ENCODE peak calls at places on chromosomes 16 and 17, in six cellular contexts. One of them, this sample, is unnamed.

GRCh38 chr16:73020409-73020884 is 27.5 kb downstream of the ZFHX3 start:
- DNase-seq in PC-3: peak; percentile 94
- DNase-seq in HFFc6: peak; percentile 82
- DNase-seq in brain microvascular endothelial cell: peak; percentile 96
- DNase-seq in dorsolateral prefrontal cortex: no peak
- DNase-seq in heart right ventricle: peak; percentile 72
- DNase-seq in this sample: no peak

GRCh38 chr16:50458694-50459271 is 89.4 kb upstream of the NKD1 start:
- DNase-seq in PC-3: no peak
- DNase-seq in HFFc6: no peak
- DNase-seq in brain microvascular endothelial cell: no peak
- DNase-seq in dorsolateral prefrontal cortex: no peak
- DNase-seq in heart right ventricle: no peak
- DNase-seq in this sample: no peak

GRCh38 chr17:12627776-12628491 is 37.8 kb upstream of the MYOCD start:
- DNase-seq in PC-3: no peak
- DNase-seq in HFFc6: peak; percentile 71
- DNase-seq in brain microvascular endothelial cell: peak; percentile 86
- DNase-seq in dorsolateral prefrontal cortex: no peak
- DNase-seq in heart right ventricle: no peak
- DNase-seq in this sample: no peak

GRCh38 chr17:66580178-66580577 is 254.7 kb upstream of the CACNG5 start:
- DNase-seq in PC-3: no peak
- DNase-seq in HFFc6: peak; percentile 52
- DNase-seq in brain microvascular endothelial cell: peak; percentile 47
- DNase-seq in dorsolateral prefrontal cortex: no peak
- DNase-seq in heart right ventricle: peak; percentile 29
- DNase-seq in this sample: no peak

GRCh38 chr17:57949649-57950048 is 5.6 kb downstream of the CUEDC1 start:
- DNase-seq in PC-3: peak; percentile 60
- DNase-seq in HFFc6: peak; percentile 10
- DNase-seq in brain microvascular endothelial cell: no peak
- DNase-seq in dorsolateral prefrontal cortex: no peak
- DNase-seq in heart right ventricle: no peak
- DNase-seq in this sample: no peak

GRCh38 chr17:72604518-72604917 is 483.7 kb downstream of the SOX9 start:
- DNase-seq in PC-3: no peak
- DNase-seq in HFFc6: no peak
- DNase-seq in brain microvascular endothelial cell: no peak
- DNase-seq in dorsolateral prefrontal cortex: no peak
- DNase-seq in heart right ventricle: no peak
- DNase-seq in this sample: no peak

GRCh38 chr16:63890072-63890471 is 1231.8 kb downstream of the CDH11 start:
- DNase-seq in PC-3: peak; percentile 33
- DNase-seq in HFFc6: no peak
- DNase-seq in brain microvascular endothelial cell: peak; percentile 24
- DNase-seq in dorsolateral prefrontal cortex: no peak
- DNase-seq in heart right ventricle: no peak
- DNase-seq in this sample: no peak

GRCh38 chr16:49158029-49158642 is 123.5 kb downstream of the CBLN1 start:
- DNase-seq in PC-3: peak; percentile 45
- DNase-seq in HFFc6: no peak
- DNase-seq in brain microvascular endothelial cell: no peak
- DNase-seq in dorsolateral prefrontal cortex: no peak
- DNase-seq in heart right ventricle: no peak
- DNase-seq in this sample: no peak

GRCh38 chr17:80034977-80035686 is 540 bp downstream of the TBC1D16 start:
- DNase-seq in PC-3: peak; percentile 31
- DNase-seq in HFFc6: peak; percentile 25
- DNase-seq in brain microvascular endothelial cell: peak; percentile 20
- DNase-seq in dorsolateral prefrontal cortex: peak; percentile 61
- DNase-seq in heart right ventricle: peak; percentile 35
- DNase-seq in this sample: no peak

GRCh38 chr16:73049051-73049910 is 1.4 kb upstream of the ZFHX3 start:
- DNase-seq in PC-3: no peak
- DNase-seq in HFFc6: no peak
- DNase-seq in brain microvascular endothelial cell: no peak
- DNase-seq in dorsolateral prefrontal cortex: no peak
- DNase-seq in heart right ventricle: no peak
- DNase-seq in this sample: no peak

GRCh38 chr17:27888945-27889344 is 4.2 kb downstream of the LYRM9 start:
- DNase-seq in PC-3: no peak
- DNase-seq in HFFc6: no peak
- DNase-seq in brain microvascular endothelial cell: peak; percentile 4
- DNase-seq in dorsolateral prefrontal cortex: no peak
- DNase-seq in heart right ventricle: no peak
- DNase-seq in this sample: no peak

GRCh38 chr16:17130733-17131132 is 340.0 kb downstream of the XYLT1 start:
- DNase-seq in PC-3: no peak
- DNase-seq in HFFc6: no peak
- DNase-seq in brain microvascular endothelial cell: no peak
- DNase-seq in dorsolateral prefrontal cortex: no peak
- DNase-seq in heart right ventricle: no peak
- DNase-seq in this sample: no peak
- TF ChIP-seq CTCF in PC-3: no peak
- TF ChIP-seq CTCF in HFFc6: no peak
- TF ChIP-seq CTCF in brain microvascular endothelial cell: no peak
- TF ChIP-seq CTCF in dorsolateral prefrontal cortex: no peak
- TF ChIP-seq CTCF in heart right ventricle: no peak
- TF ChIP-seq CTCF in this sample: no peak

DNA sequence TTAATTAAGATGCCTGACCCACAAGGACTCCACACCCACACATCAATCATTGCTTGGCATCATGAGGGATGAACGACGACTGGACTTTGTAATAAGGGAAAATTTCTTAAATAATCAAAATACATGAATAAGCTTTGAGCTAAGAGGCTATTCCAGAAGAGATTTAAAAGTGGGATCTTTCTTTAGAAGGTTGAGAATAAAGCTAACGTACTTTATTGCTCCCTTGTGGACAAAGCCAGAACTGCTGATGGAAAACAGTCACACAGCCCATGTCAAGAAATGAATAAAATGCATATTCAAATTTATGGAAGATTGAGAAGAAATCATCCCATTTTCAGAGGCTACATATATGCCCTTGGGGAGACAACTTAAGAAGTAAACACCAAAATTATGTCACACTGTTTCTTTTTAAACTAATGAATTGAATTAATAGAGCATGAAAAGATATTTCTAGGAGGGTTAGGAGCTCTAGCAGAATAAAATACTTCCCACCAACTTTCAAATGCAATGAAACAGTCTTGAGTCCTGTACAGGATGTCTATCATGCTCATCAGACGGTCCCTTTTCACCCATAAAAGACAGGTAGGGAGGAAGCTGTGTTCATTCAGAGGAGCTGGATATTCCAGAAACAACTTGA is 60.2 kb upstream of the PHOSPHO1 start:
- DNase-seq in PC-3: peak; percentile 69
- DNase-seq in HFFc6: peak; percentile 33
- DNase-seq in brain microvascular endothelial cell: peak; percentile 45
- DNase-seq in dorsolateral prefrontal cortex: no peak
- DNase-seq in heart right ventricle: no peak
- DNase-seq in this sample: no peak
- TF ChIP-seq CTCF in PC-3: peak; percentile 91
- TF ChIP-seq CTCF in HFFc6: peak; percentile 84
- TF ChIP-seq CTCF in brain microvascular endothelial cell: peak; percentile 73
- TF ChIP-seq CTCF in dorsolateral prefrontal cortex: peak; percentile 77
- TF ChIP-seq CTCF in heart right ventricle: peak; percentile 82
- TF ChIP-seq CTCF in this sample: peak; percentile 68

DNA sequence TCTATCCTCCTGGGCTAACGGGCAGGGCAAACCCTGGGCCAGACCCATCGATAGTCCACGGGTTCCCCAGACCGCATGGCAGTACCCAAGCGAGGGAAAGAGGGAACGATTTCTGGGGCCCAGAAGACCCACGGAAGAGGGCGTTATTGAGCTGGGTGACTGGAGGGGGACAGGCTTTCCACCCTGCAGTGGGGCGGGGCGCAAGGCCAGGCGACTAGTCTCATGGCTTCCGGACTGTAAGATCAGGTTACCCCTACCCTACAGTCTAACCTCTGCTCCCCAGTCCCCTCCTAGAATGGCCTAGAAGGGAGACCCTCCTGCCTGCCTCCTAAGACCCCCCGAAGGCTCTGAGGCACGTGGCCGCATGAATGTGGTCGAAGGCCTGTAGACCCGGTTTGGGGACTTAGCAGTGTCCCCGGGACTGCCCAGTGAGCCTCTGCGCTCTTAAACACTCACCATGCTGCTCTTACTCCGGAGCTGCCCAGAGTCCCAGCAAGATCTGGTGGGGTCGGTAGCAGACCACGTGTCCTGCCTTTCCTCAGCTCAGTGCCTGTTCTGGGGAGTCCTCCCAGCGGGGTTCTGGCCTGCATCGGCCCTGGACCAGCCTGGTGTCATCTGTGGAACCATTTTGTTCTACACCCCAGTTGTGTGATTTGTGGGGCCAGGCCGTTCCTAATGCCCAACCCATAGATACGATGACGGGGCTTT is 13.1 kb upstream of the AURKB start:
- DNase-seq in PC-3: peak; percentile 26
- DNase-seq in HFFc6: peak; percentile 41
- DNase-seq in brain microvascular endothelial cell: peak; percentile 38
- DNase-seq in dorsolateral prefrontal cortex: peak; percentile 60
- DNase-seq in heart right ventricle: peak; percentile 64
- DNase-seq in this sample: no peak
- TF ChIP-seq CTCF in PC-3: peak; percentile 30
- TF ChIP-seq CTCF in HFFc6: peak; percentile 61
- TF ChIP-seq CTCF in brain microvascular endothelial cell: peak; percentile 27
- TF ChIP-seq CTCF in dorsolateral prefrontal cortex: peak; percentile 41
- TF ChIP-seq CTCF in heart right ventricle: peak; percentile 50
- TF ChIP-seq CTCF in this sample: peak; percentile 16

GRCh38 chr17:32009262-32009542 is 2.0 kb downstream of the LRRC37B start:
- DNase-seq in PC-3: no peak
- DNase-seq in HFFc6: no peak
- DNase-seq in brain microvascular endothelial cell: no peak
- DNase-seq in dorsolateral prefrontal cortex: no peak
- DNase-seq in heart right ventricle: no peak
- DNase-seq in this sample: no peak
- TF ChIP-seq CTCF in PC-3: no peak
- TF ChIP-seq CTCF in HFFc6: no peak
- TF ChIP-seq CTCF in brain microvascular endothelial cell: no peak
- TF ChIP-seq CTCF in dorsolateral prefrontal cortex: no peak
- TF ChIP-seq CTCF in heart right ventricle: no peak
- TF ChIP-seq CTCF in this sample: no peak

GRCh38 chr17:56119191-56119590 is 34.1 kb upstream of the ANKFN1 start:
- DNase-seq in PC-3: no peak
- DNase-seq in HFFc6: no peak
- DNase-seq in brain microvascular endothelial cell: no peak
- DNase-seq in dorsolateral prefrontal cortex: no peak
- DNase-seq in heart right ventricle: no peak
- DNase-seq in this sample: no peak

GRCh38 chr17:56125830-56126819 is 27.1 kb upstream of the ANKFN1 start:
- DNase-seq in PC-3: peak; percentile 39
- DNase-seq in HFFc6: peak; percentile 85
- DNase-seq in brain microvascular endothelial cell: peak; percentile 11
- DNase-seq in dorsolateral prefrontal cortex: no peak
- DNase-seq in heart right ventricle: no peak
- DNase-seq in this sample: no peak

DNA sequence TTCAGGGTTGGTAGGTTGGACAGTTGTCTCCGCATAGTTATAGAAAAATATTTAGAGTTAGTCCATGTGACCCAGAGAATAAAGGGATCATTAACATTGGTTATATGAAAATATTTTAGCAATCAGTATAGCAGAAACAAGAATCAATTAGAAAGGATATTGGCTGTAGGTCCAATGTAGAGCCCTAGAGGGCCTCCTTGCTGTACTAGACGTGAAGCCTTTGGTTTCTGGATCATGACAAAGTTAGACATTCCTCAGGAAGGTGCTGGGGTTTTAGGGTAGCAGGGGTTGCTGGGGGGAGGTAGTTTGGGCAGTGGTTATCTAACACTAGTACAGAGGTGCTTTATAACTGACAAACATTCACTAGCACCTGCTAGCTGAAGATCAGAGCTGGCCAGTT is 31.6 kb upstream of the ANKFN1 start:
- DNase-seq in PC-3: peak; percentile 26
- DNase-seq in HFFc6: no peak
- DNase-seq in brain microvascular endothelial cell: no peak
- DNase-seq in dorsolateral prefrontal cortex: no peak
- DNase-seq in heart right ventricle: no peak
- DNase-seq in this sample: no peak
- TF ChIP-seq CTCF in PC-3: peak; percentile 42
- TF ChIP-seq CTCF in HFFc6: peak; percentile 64
- TF ChIP-seq CTCF in brain microvascular endothelial cell: peak; percentile 38
- TF ChIP-seq CTCF in dorsolateral prefrontal cortex: no peak
- TF ChIP-seq CTCF in heart right ventricle: no peak
- TF ChIP-seq CTCF in this sample: peak; percentile 28

GRCh38 chr17:55063857-55064485 is 95.4 kb downstream of the STXBP4 start:
- DNase-seq in PC-3: no peak
- DNase-seq in HFFc6: no peak
- DNase-seq in brain microvascular endothelial cell: no peak
- DNase-seq in dorsolateral prefrontal cortex: no peak
- DNase-seq in heart right ventricle: no peak
- DNase-seq in this sample: no peak
- TF ChIP-seq CTCF in PC-3: no peak
- TF ChIP-seq CTCF in HFFc6: no peak
- TF ChIP-seq CTCF in brain microvascular endothelial cell: no peak
- TF ChIP-seq CTCF in dorsolateral prefrontal cortex: no peak
- TF ChIP-seq CTCF in heart right ventricle: no peak
- TF ChIP-seq CTCF in this sample: no peak

GRCh38 chr17:45060382-45060823 is 714 bp upstream of the NMT1 start:
- DNase-seq in PC-3: no peak
- DNase-seq in HFFc6: no peak
- DNase-seq in brain microvascular endothelial cell: no peak
- DNase-seq in dorsolateral prefrontal cortex: no peak
- DNase-seq in heart right ventricle: no peak
- DNase-seq in this sample: no peak

GRCh38 chr17:45063198-45063597 is 2.1 kb downstream of the NMT1 start:
- DNase-seq in PC-3: no peak
- DNase-seq in HFFc6: no peak
- DNase-seq in brain microvascular endothelial cell: no peak
- DNase-seq in dorsolateral prefrontal cortex: no peak
- DNase-seq in heart right ventricle: no peak
- DNase-seq in this sample: no peak

GRCh38 chr17:45061606-45062205 is 589 bp downstream of the NMT1 start:
- DNase-seq in PC-3: no peak
- DNase-seq in HFFc6: no peak
- DNase-seq in brain microvascular endothelial cell: no peak
- DNase-seq in dorsolateral prefrontal cortex: no peak
- DNase-seq in heart right ventricle: no peak
- DNase-seq in this sample: no peak

GRCh38 chr17:45060824-45061605 is at the start of gene NMT1:
- DNase-seq in PC-3: peak; percentile 100
- DNase-seq in HFFc6: peak; percentile 99
- DNase-seq in brain microvascular endothelial cell: peak; percentile 100
- DNase-seq in dorsolateral prefrontal cortex: peak; percentile 99
- DNase-seq in heart right ventricle: peak; percentile 95
- DNase-seq in this sample: peak; percentile 81
- TF ChIP-seq CTCF in PC-3: no peak
- TF ChIP-seq CTCF in HFFc6: no peak
- TF ChIP-seq CTCF in brain microvascular endothelial cell: peak; percentile 3
- TF ChIP-seq CTCF in dorsolateral prefrontal cortex: peak; percentile 48
- TF ChIP-seq CTCF in heart right ventricle: no peak
- TF ChIP-seq CTCF in this sample: no peak

GRCh38 chr16:10296956-10297340 is 88.9 kb upstream of the ATF7IP2 start:
- DNase-seq in PC-3: no peak
- DNase-seq in HFFc6: no peak
- DNase-seq in brain microvascular endothelial cell: no peak
- DNase-seq in dorsolateral prefrontal cortex: no peak
- DNase-seq in heart right ventricle: no peak
- DNase-seq in this sample: no peak
- TF ChIP-seq CTCF in PC-3: no peak
- TF ChIP-seq CTCF in HFFc6: no peak
- TF ChIP-seq CTCF in brain microvascular endothelial cell: no peak
- TF ChIP-seq CTCF in dorsolateral prefrontal cortex: no peak
- TF ChIP-seq CTCF in heart right ventricle: no peak
- TF ChIP-seq CTCF in this sample: no peak